ENCODE peak calls at places on chromosome 20, in seven cellular contexts. One of them, this sample, is unnamed.

GRCh38 chr20:3771552-3772058 is 4.1 kb upstream of the ADISSP start:
- DNase-seq in AG04449: no peak
- DNase-seq in fibroblast of pulmonary artery: no peak
- DNase-seq in heart right ventricle: no peak
- DNase-seq in neuronal stem cell: no peak
- DNase-seq in GM04503: no peak
- DNase-seq in activated T-cell treated with anti-CD3 and anti-CD28 coated beads, Interleukin-2, amount 50 U/mL, for 1 hour: no peak
- DNase-seq in this sample: no peak

GRCh38 chr20:63129991-63130653 is 85.8 kb downstream of the YTHDF1 start:
- DNase-seq in AG04449: no peak
- DNase-seq in fibroblast of pulmonary artery: no peak
- DNase-seq in heart right ventricle: no peak
- DNase-seq in neuronal stem cell: no peak
- DNase-seq in GM04503: no peak
- DNase-seq in activated T-cell treated with anti-CD3 and anti-CD28 coated beads, Interleukin-2, amount 50 U/mL, for 1 hour: no peak
- DNase-seq in this sample: no peak

GRCh38 chr20:19991826-19992225 is 25.3 kb upstream of the NAA20 start:
- DNase-seq in AG04449: no peak
- DNase-seq in fibroblast of pulmonary artery: no peak
- DNase-seq in heart right ventricle: no peak
- DNase-seq in neuronal stem cell: no peak
- DNase-seq in GM04503: no peak
- DNase-seq in activated T-cell treated with anti-CD3 and anti-CD28 coated beads, Interleukin-2, amount 50 U/mL, for 1 hour: no peak
- DNase-seq in this sample: no peak

GRCh38 chr20:46073443-46073842 is 16.3 kb downstream of the NCOA5 start:
- DNase-seq in AG04449: no peak
- DNase-seq in fibroblast of pulmonary artery: no peak
- DNase-seq in heart right ventricle: no peak
- DNase-seq in neuronal stem cell: no peak
- DNase-seq in GM04503: no peak
- DNase-seq in activated T-cell treated with anti-CD3 and anti-CD28 coated beads, Interleukin-2, amount 50 U/mL, for 1 hour: no peak
- DNase-seq in this sample: no peak

GRCh38 chr20:23448167-23448566 is 4.5 kb downstream of the CST11 start:
- DNase-seq in AG04449: no peak
- DNase-seq in fibroblast of pulmonary artery: no peak
- DNase-seq in heart right ventricle: no peak
- DNase-seq in neuronal stem cell: no peak
- DNase-seq in GM04503: no peak
- DNase-seq in activated T-cell treated with anti-CD3 and anti-CD28 coated beads, Interleukin-2, amount 50 U/mL, for 1 hour: no peak
- DNase-seq in this sample: no peak

GRCh38 chr20:13436530-13436929 is 202.2 kb downstream of the TASP1 start:
- DNase-seq in AG04449: no peak
- DNase-seq in fibroblast of pulmonary artery: no peak
- DNase-seq in heart right ventricle: no peak
- DNase-seq in neuronal stem cell: no peak
- DNase-seq in GM04503: no peak
- DNase-seq in activated T-cell treated with anti-CD3 and anti-CD28 coated beads, Interleukin-2, amount 50 U/mL, for 1 hour: no peak
- DNase-seq in this sample: no peak

GRCh38 chr20:44056010-44056698 is 130.8 kb downstream of the JPH2 start:
- DNase-seq in AG04449: no peak
- DNase-seq in fibroblast of pulmonary artery: no peak
- DNase-seq in heart right ventricle: no peak
- DNase-seq in neuronal stem cell: peak
- DNase-seq in GM04503: no peak
- DNase-seq in activated T-cell treated with anti-CD3 and anti-CD28 coated beads, Interleukin-2, amount 50 U/mL, for 1 hour: peak
- DNase-seq in this sample: peak

GRCh38 chr20:44475694-44476560 is at the start of gene TTPAL:
- DNase-seq in AG04449: no peak
- DNase-seq in fibroblast of pulmonary artery: peak
- DNase-seq in heart right ventricle: peak
- DNase-seq in neuronal stem cell: peak
- DNase-seq in GM04503: no peak
- DNase-seq in activated T-cell treated with anti-CD3 and anti-CD28 coated beads, Interleukin-2, amount 50 U/mL, for 1 hour: peak
- DNase-seq in this sample: peak

GRCh38 chr20:21048841-21049273 is 57.3 kb downstream of the LINC00237 start:
- DNase-seq in AG04449: no peak
- DNase-seq in fibroblast of pulmonary artery: peak
- DNase-seq in heart right ventricle: no peak
- DNase-seq in neuronal stem cell: peak
- DNase-seq in GM04503: no peak
- DNase-seq in activated T-cell treated with anti-CD3 and anti-CD28 coated beads, Interleukin-2, amount 50 U/mL, for 1 hour: peak
- DNase-seq in this sample: peak

GRCh38 chr20:60589624-60590023 is 631.4 kb downstream of the CDH26 start:
- DNase-seq in AG04449: no peak
- DNase-seq in fibroblast of pulmonary artery: no peak
- DNase-seq in heart right ventricle: peak
- DNase-seq in neuronal stem cell: peak
- DNase-seq in GM04503: no peak
- DNase-seq in activated T-cell treated with anti-CD3 and anti-CD28 coated beads, Interleukin-2, amount 50 U/mL, for 1 hour: no peak
- DNase-seq in this sample: no peak

GRCh38 chr20:38229376-38230252 is 30.9 kb downstream of the KIAA1755 start:
- DNase-seq in AG04449: no peak
- DNase-seq in fibroblast of pulmonary artery: peak
- DNase-seq in heart right ventricle: no peak
- DNase-seq in neuronal stem cell: no peak
- DNase-seq in GM04503: no peak
- DNase-seq in activated T-cell treated with anti-CD3 and anti-CD28 coated beads, Interleukin-2, amount 50 U/mL, for 1 hour: no peak
- DNase-seq in this sample: no peak

GRCh38 chr20:47319517-47320252 is 36.8 kb downstream of the ZMYND8 start:
- DNase-seq in AG04449: no peak
- DNase-seq in fibroblast of pulmonary artery: peak
- DNase-seq in heart right ventricle: peak
- DNase-seq in neuronal stem cell: no peak
- DNase-seq in GM04503: peak
- DNase-seq in activated T-cell treated with anti-CD3 and anti-CD28 coated beads, Interleukin-2, amount 50 U/mL, for 1 hour: no peak
- DNase-seq in this sample: peak

GRCh38 chr20:10433014-10433622 is 904 bp downstream of the MKKS start:
- DNase-seq in AG04449: no peak
- DNase-seq in fibroblast of pulmonary artery: no peak
- DNase-seq in heart right ventricle: no peak
- DNase-seq in neuronal stem cell: no peak
- DNase-seq in GM04503: no peak
- DNase-seq in activated T-cell treated with anti-CD3 and anti-CD28 coated beads, Interleukin-2, amount 50 U/mL, for 1 hour: no peak
- DNase-seq in this sample: no peak

GRCh38 chr20:25418779-25419178 is 11.3 kb downstream of the GINS1 start:
- DNase-seq in AG04449: no peak
- DNase-seq in fibroblast of pulmonary artery: no peak
- DNase-seq in heart right ventricle: no peak
- DNase-seq in neuronal stem cell: no peak
- DNase-seq in GM04503: no peak
- DNase-seq in activated T-cell treated with anti-CD3 and anti-CD28 coated beads, Interleukin-2, amount 50 U/mL, for 1 hour: no peak
- DNase-seq in this sample: no peak

GRCh38 chr20:62319346-62319909 is 16.6 kb downstream of the ADRM1 start:
- DNase-seq in AG04449: no peak
- DNase-seq in fibroblast of pulmonary artery: no peak
- DNase-seq in heart right ventricle: no peak
- DNase-seq in neuronal stem cell: no peak
- DNase-seq in GM04503: no peak
- DNase-seq in activated T-cell treated with anti-CD3 and anti-CD28 coated beads, Interleukin-2, amount 50 U/mL, for 1 hour: no peak
- DNase-seq in this sample: no peak

GRCh38 chr20:3572151-3572550 is 91.0 kb downstream of the GFRA4 start:
- DNase-seq in AG04449: no peak
- DNase-seq in fibroblast of pulmonary artery: peak
- DNase-seq in heart right ventricle: no peak
- DNase-seq in neuronal stem cell: no peak
- DNase-seq in GM04503: no peak
- DNase-seq in activated T-cell treated with anti-CD3 and anti-CD28 coated beads, Interleukin-2, amount 50 U/mL, for 1 hour: no peak
- DNase-seq in this sample: no peak

GRCh38 chr20:18705490-18705889 is 108.1 kb upstream of the SCP2D1 start:
- DNase-seq in AG04449: peak
- DNase-seq in fibroblast of pulmonary artery: peak
- DNase-seq in heart right ventricle: no peak
- DNase-seq in neuronal stem cell: no peak
- DNase-seq in GM04503: peak
- DNase-seq in activated T-cell treated with anti-CD3 and anti-CD28 coated beads, Interleukin-2, amount 50 U/mL, for 1 hour: no peak
- DNase-seq in this sample: no peak

GRCh38 chr20:12968472-12968871 is 40.3 kb upstream of the SPTLC3 start:
- DNase-seq in AG04449: no peak
- DNase-seq in fibroblast of pulmonary artery: no peak
- DNase-seq in heart right ventricle: no peak
- DNase-seq in neuronal stem cell: no peak
- DNase-seq in GM04503: no peak
- DNase-seq in activated T-cell treated with anti-CD3 and anti-CD28 coated beads, Interleukin-2, amount 50 U/mL, for 1 hour: no peak
- DNase-seq in this sample: no peak